ENCODE peak calls at places on chromosome 11, in five cellular contexts. F is A549, B is fibroblast of lung, D is pancreas, A is SK-N-SH. I is an unnamed sample. For H3K4me1, the result is how much of the 10 kb centered on the place peaks cover.

GRCh38 chr11:68031136-68031459 is 617 bp downstream of the NDUFS8 start:
- DNase-seq in F (no peak), B (no peak), D (no peak), A (no peak), I (no peak)

GRCh38 chr11:108853864-108854263 is 189.0 kb downstream of the DDX10 start:
- DNase-seq in F (no peak), B (no peak), D (no peak), A (no peak), I (peak)

GRCh38 chr11:45247433-45247832 is 38.7 kb downstream of the SYT13 start:
- DNase-seq in F (no peak), B (no peak), D (no peak), A (peak), I (no peak)

GRCh38 chr11:133948711-133949110 is 8.1 kb downstream of the IGSF9B start:
- DNase-seq in F (no peak), B (no peak), D (no peak), A (no peak), I (peak)

GRCh38 chr11:105573091-105573490 is 36.8 kb upstream of the GRIA4 start:
- DNase-seq in F (no peak), B (peak), D (no peak), A (no peak), I (no peak)

GRCh38 chr11:73193251-73194033 is 24.6 kb upstream of the P2RY2 start:
- DNase-seq in F (no peak), B (no peak), D (no peak), A (no peak), I (no peak)

GRCh38 chr11:66850235-66850587 is 6.7 kb upstream of the LRFN4 start:
- DNase-seq in F (no peak), B (no peak), D (no peak), A (peak), I (peak)

GRCh38 chr11:10038916-10039315 is 255.1 kb downstream of the SBF2 start:
- DNase-seq in F (no peak), B (peak), D (no peak), A (no peak), I (no peak)

GRCh38 chr11:32385998-32386397 is 49.3 kb downstream of the WT1 start:
- DNase-seq in F (peak), B (peak), D (no peak), A (peak), I (peak)

GRCh38 chr11:2673871-2674471 is 25.8 kb downstream of the KCNQ1OT1 start:
- DNase-seq in F (no peak), B (no peak), D (peak), A (no peak), I (peak)

GRCh38 chr11:125163431-125164011 is 1.0 kb upstream of the PKNOX2 start:
- DNase-seq in F (no peak), B (no peak), D (no peak), A (no peak), I (peak)

GRCh38 chr11:9120659-9121350 is 29.4 kb upstream of the SCUBE2 start:
- DNase-seq in F (peak), B (no peak), D (no peak), A (peak), I (peak)

GRCh38 chr11:33044281-33044680 is 4.9 kb downstream of the TCP11L1 start:
- DNase-seq in F (peak), B (no peak), D (no peak), A (no peak), I (no peak)

GRCh38 chr11:2360081-2360642 is 16.9 kb upstream of the CD81 start:
- DNase-seq in F (no peak), B (no peak), D (no peak), A (no peak), I (no peak)

GRCh38 chr11:50037282-50037681 is 4.6 kb downstream of the OR4C45 start:
- DNase-seq in F (no peak), B (no peak), D (no peak), A (no peak), I (no peak)

GRCh38 chr11:391117-392017 is 2.6 kb upstream of the PKP3 start:
- DNase-seq in F (no peak), B (no peak), D (no peak), A (no peak), I (no peak)

GRCh38 chr11:68970921-68971636 is 9.7 kb downstream of the MRGPRD start:
- DNase-seq in F (no peak), B (no peak), D (peak), A (no peak), I (no peak)

GRCh38 chr11:2209900-2210321 is 38.3 kb upstream of the TH start:
- DNase-seq in F (no peak), B (no peak), D (peak), A (no peak), I (no peak)

GRCh38 chr11:70899616-70900015 is 352.8 kb downstream of the SHANK2 start:
- DNase-seq in F (no peak), B (no peak), D (no peak), A (no peak), I (no peak)

GRCh38 chr11:67586568-67587250 is 3.1 kb downstream of the GSTP1 start:
- DNase-seq in F (no peak), B (no peak), D (no peak), A (no peak), I (no peak)

GRCh38 chr11:78230161-78230877 is 41.6 kb downstream of the USP35 start:
- DNase-seq in F (no peak), B (no peak), D (no peak), A (peak), I (no peak)

GRCh38 chr11:45736424-45736823 is 68.5 kb upstream of the SLC35C1 start:
- DNase-seq in F (peak), B (peak), D (no peak), A (no peak), I (no peak)

GRCh38 chr11:57339305-57339704 is 1.2 kb downstream of the P2RX3 start:
- DNase-seq in F (no peak), B (no peak), D (no peak), A (no peak), I (no peak)

GRCh38 chr11:57342702-57343101 is 4.5 kb downstream of the P2RX3 start:
- DNase-seq in F (no peak), B (no peak), D (no peak), A (no peak), I (no peak)

GRCh38 chr11:57338152-57338551 is at the start of gene P2RX3:
- DNase-seq in F (no peak), B (no peak), D (no peak), A (no peak), I (peak)

GRCh38 chr11:57341250-57341808 is 3.2 kb downstream of the P2RX3 start:
- DNase-seq in F (no peak), B (no peak), D (no peak), A (no peak), I (no peak)

GRCh38 chr11:57340228-57340627 is 2.1 kb downstream of the P2RX3 start:
- DNase-seq in F (no peak), B (no peak), D (no peak), A (peak), I (peak)
- TF ChIP-seq CTCF in F (no peak), B (peak), D (no peak), A (peak), I (peak)

DNA sequence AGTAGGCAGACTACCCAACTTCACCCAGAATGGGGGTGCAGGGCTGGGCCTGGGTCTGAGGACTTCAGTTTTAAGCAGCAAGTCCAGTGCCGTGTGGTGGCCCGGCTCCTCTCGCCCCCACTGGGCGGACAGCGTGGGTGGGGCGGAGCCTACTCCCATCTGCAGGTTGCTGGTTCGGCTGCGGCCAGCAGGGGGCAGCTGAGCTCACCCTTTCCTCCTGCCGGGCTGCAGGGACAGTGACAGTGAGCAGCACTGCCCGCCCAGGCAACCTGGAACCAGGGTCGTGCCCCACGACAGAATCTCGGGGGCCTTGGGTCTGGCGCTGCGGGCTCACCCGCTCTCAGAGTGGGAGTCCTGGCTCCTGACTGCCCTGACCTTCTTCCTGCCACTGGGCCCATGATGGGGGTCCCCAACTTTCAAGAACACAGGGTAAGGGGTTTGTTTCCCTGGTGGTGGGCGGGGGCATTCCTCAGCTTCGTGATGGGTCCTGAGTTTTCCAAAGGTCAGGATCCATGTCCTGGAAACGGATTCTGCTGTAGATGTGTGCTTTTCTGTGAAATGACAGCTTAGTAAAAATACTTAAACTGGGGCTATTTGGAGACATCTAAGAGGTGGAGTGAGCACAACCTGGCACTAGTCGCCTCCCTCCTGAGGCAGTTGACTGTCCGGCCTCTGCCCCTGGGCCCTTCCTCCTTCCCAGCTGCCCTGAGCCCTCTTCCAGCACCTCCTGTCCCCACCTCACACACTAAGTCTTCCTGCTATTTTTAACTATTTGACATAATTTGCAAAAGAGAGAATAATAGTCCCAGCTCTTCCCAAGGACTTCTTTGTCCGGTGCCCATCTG is 6.0 kb upstream of the NEAT1 start:
- DNase-seq in F (peak), B (peak), D (peak), A (peak), I (peak)
- H3K4me1 ChIP-seq in F (half or more), B (under half), D (half or more), A (half or more), I (under half)

DNA sequence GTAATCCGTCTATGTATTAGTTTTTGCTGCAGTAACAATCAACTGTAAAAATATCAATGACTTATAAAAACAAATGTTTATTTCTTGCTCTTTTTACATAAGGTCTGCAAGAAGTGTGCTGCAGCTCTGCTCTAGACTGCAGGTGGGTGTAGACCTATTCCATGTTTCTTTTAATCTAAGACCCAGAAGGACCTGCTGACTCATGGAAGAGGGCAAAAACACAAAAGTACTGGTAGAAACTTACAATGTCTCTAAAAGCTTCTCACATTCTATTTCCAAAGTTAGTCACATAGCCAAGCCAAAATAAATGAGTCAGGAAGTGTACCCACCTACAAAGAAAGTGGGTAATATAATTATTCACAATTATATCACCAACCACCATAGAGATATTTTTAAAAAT is 435.9 kb upstream of the FAT3 start:
- DNase-seq in F (no peak), B (no peak), D (no peak), A (no peak), I (no peak)
- H3K27ac ChIP-seq in F (no peak), B (no peak), D (no peak), A (no peak), I (no peak)

DNA sequence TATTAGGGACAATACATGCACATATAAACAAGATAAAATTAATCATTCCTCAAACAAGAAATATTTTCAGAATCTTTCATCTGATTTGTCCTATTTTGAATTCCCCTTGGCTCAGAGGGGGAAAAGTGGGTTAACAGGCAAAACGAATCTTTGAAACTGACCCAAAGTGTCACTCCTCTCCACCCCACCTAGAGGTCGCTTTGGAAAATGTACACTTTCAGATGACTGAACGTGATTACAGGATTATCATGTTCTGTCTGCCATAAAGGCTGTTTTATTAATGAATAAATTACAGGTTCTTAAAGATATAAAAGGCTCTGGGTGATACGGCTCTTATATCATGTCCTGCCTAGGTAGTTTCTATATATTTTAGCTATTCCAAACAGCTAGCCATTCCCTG is 1735.0 kb downstream of the LRRC4C start:
- DNase-seq in F (no peak), B (no peak), D (no peak), A (peak), I (no peak)
- TF ChIP-seq CTCF in F (no peak), B (no peak), D (no peak), A (peak), I (peak)

GRCh38 chr11:120210651-120211521 is at the start of gene OAF:
- DNase-seq in F (peak), B (peak), D (peak), A (peak), I (peak)
- H3K4me1 ChIP-seq in F (under half), B (under half), D (under half), A (under half), I (under half)

DNA sequence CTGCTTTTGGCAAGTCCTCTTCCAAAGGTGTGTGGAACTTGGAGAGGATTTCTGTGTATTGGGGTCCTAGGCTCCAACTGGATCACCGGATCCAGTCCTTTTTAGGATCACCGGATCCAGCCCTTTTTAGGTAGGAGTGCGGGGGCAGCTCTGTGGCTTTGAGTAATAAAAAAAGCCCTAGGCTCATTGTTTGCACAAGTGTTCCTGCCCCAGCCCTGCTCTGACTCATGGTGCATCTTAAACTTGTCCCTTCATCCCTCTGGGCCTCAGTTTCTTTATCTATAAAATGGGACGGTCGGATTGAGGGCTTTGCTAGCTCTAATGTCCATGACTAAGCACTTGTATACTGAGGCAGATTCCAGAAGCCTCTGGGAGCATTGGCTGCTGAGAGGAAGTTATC is 22.7 kb upstream of the CD44 start:
- DNase-seq in F (no peak), B (no peak), D (no peak), A (no peak), I (no peak)
- H3K27ac ChIP-seq in F (peak), B (no peak), D (peak), A (no peak), I (no peak)

I was measured in endodermal cell.